ENCODE peak calls at places on chromosomes 7 and 10, in ten cellular contexts. G, B, N, W, Z, S, F, I, D and Q are unnamed samples.

GRCh38 chr7:150940446-150941102 is 37.5 kb downstream of the KCNH2 start:
- DNase-seq in G (no peak), B (no peak), N (no peak), W (no peak), Z (no peak), S (no peak), F (no peak), I (no peak), D (no peak), Q (no peak)

GRCh38 chr7:97149843-97150242 is 32.3 kb downstream of the SDHAF3 start:
- DNase-seq in G (no peak), B (no peak), N (no peak), W (peak; percentile 49), Z (no peak), S (no peak), F (no peak), I (no peak), D (no peak), Q (no peak)

GRCh38 chr7:116543664-116544063 is 18.8 kb downstream of the CAV1 start:
- DNase-seq in G (no peak), B (peak; percentile 50), N (no peak), W (peak; percentile 74), Z (no peak), S (no peak), F (no peak), I (no peak), D (no peak), Q (no peak)

GRCh38 chr10:6536102-6536501 is 44.0 kb downstream of the PRKCQ start:
- DNase-seq in G (no peak), B (no peak), N (no peak), W (no peak), Z (no peak), S (no peak), F (no peak), I (no peak), D (no peak), Q (no peak)

GRCh38 chr7:55113760-55114541 is 95.1 kb downstream of the EGFR start:
- DNase-seq in G (no peak), B (no peak), N (no peak), W (no peak), Z (no peak), S (no peak), F (no peak), I (no peak), D (no peak), Q (no peak)

GRCh38 chr7:351256-351655 is 61.3 kb downstream of the FOXL3 start:
- DNase-seq in G (no peak), B (no peak), N (no peak), W (no peak), Z (no peak), S (peak; percentile 38), F (peak; percentile 85), I (peak; percentile 42), D (no peak), Q (peak; percentile 70)

GRCh38 chr10:14812271-14812670 is 25.6 kb downstream of the CDNF start:
- DNase-seq in G (no peak), B (no peak), N (no peak), W (peak; percentile 15), Z (no peak), S (no peak), F (no peak), I (no peak), D (no peak), Q (no peak)

GRCh38 chr7:1523208-1523607 is 7.3 kb upstream of the MAFK start:
- DNase-seq in G (no peak), B (no peak), N (no peak), W (no peak), Z (no peak), S (no peak), F (no peak), I (no peak), D (no peak), Q (no peak)

GRCh38 chr7:82616059-82616723 is 172.6 kb upstream of the CACNA2D1 start:
- DNase-seq in G (no peak), B (no peak), N (no peak), W (no peak), Z (no peak), S (no peak), F (no peak), I (no peak), D (no peak), Q (no peak)

GRCh38 chr10:69846252-69847000 is 44.7 kb downstream of the COL13A1 start:
- DNase-seq in G (no peak), B (no peak), N (no peak), W (peak; percentile 27), Z (no peak), S (no peak), F (no peak), I (no peak), D (no peak), Q (no peak)

DNA sequence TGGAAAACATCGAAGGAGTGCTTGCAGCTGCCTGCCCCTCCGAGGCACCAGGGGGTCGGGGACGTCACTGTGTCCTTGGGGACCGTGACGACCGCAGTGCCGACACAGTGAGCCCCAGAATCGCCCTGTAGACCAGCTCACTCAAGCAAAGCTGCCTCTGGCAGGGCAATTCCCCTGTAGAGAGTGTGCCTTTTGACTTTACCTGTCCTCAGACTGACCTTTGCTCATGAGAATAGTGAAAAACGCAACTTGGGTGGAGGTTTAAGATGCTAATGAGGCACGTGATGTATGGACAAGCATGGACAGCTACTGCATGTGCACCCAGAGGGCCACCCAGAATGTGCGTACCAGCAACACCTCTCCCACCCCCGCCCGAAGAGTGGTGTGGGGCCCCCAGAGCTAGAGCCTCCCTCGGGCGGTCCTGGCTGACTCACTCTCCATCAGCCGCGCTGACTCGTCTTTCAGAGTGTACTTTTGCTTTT is 271.9 kb downstream of the ADARB2 start:
- DNase-seq in G (peak; percentile 76), B (no peak), N (no peak), W (no peak), Z (no peak), S (peak; percentile 37), F (no peak), I (no peak), D (no peak), Q (no peak)
- H3K4me3 ChIP-seq in G (no peak overlapping the region), B (no peak overlapping the region), N (no peak overlapping the region), W (no peak overlapping the region), Z (peak overlapping the region; percentile 0), S (no peak overlapping the region), F (no peak overlapping the region), I (no peak overlapping the region), D (no peak overlapping the region), Q (no peak overlapping the region)

GRCh38 chr7:34879871-34880270 is 157.4 kb downstream of the DPY19L1 start:
- DNase-seq in G (no peak), B (no peak), N (no peak), W (no peak), Z (no peak), S (no peak), F (no peak), I (no peak), D (no peak), Q (no peak)

DNA sequence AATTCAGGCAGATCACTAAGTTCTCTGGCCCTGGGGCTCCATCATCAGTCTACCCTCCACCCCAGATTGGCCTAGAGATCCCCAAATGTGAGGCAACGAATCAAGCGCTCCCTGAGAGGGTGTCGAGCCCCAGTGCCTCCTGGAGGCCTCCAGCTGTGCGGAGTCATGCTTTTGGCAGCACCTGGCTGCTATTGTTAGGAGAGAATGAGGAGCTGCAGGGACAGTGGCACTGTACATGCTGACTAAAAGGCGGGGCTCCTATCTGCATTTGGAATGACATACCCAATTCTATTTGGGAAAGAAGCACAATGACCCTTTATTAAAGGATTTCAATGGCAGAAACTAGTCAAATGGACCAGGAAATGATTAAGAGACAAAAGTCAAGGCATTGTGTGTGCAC is 161.8 kb downstream of the DPY19L1 start:
- DNase-seq in G (no peak), B (no peak), N (no peak), W (no peak), Z (no peak), S (no peak), F (no peak), I (no peak), D (no peak), Q (no peak)
- H3K27ac ChIP-seq in G (no peak overlapping the region), B (no peak overlapping the region), N (no peak overlapping the region), W (no peak overlapping the region), Z (no peak overlapping the region), S (no peak overlapping the region), F (no peak overlapping the region), I (no peak overlapping the region), D (no peak overlapping the region), Q (no peak overlapping the region)

GRCh38 chr10:61662794-61663259 is at the start of gene CABCOCO1:
- DNase-seq in G (peak; percentile 88), B (peak; percentile 91), N (peak; percentile 47), W (peak; percentile 32), Z (peak; percentile 67), S (no peak), F (peak; percentile 80), I (no peak), D (peak; percentile 33), Q (no peak)
- H3K36me3 ChIP-seq in G (no peaks in the 10 kb centered on the region), B (no peaks in the 10 kb centered on the region), N (no peaks in the 10 kb centered on the region), W (no peaks in the 10 kb centered on the region), Z (no peaks in the 10 kb centered on the region), S (no peaks in the 10 kb centered on the region), F (no peaks in the 10 kb centered on the region), I (no peaks in the 10 kb centered on the region), D (no peaks in the 10 kb centered on the region), Q (no peaks in the 10 kb centered on the region)

GRCh38 chr10:33270971-33271370 is 63.5 kb downstream of the NRP1 start:
- DNase-seq in G (no peak), B (no peak), N (no peak), W (no peak), Z (no peak), S (no peak), F (no peak), I (no peak), D (no peak), Q (no peak)

GRCh38 chr10:33276282-33276923 is 58.1 kb downstream of the NRP1 start:
- DNase-seq in G (no peak), B (peak; percentile 64), N (no peak), W (no peak), Z (no peak), S (no peak), F (no peak), I (no peak), D (no peak), Q (no peak)

GRCh38 chr10:33271969-33272583 is 62.4 kb downstream of the NRP1 start:
- DNase-seq in G (no peak), B (peak; percentile 86), N (no peak), W (no peak), Z (no peak), S (no peak), F (no peak), I (no peak), D (no peak), Q (no peak)

GRCh38 chr10:33274096-33274785 is 60.2 kb downstream of the NRP1 start:
- DNase-seq in G (no peak), B (peak; percentile 77), N (no peak), W (no peak), Z (no peak), S (no peak), F (no peak), I (no peak), D (no peak), Q (no peak)

DNA sequence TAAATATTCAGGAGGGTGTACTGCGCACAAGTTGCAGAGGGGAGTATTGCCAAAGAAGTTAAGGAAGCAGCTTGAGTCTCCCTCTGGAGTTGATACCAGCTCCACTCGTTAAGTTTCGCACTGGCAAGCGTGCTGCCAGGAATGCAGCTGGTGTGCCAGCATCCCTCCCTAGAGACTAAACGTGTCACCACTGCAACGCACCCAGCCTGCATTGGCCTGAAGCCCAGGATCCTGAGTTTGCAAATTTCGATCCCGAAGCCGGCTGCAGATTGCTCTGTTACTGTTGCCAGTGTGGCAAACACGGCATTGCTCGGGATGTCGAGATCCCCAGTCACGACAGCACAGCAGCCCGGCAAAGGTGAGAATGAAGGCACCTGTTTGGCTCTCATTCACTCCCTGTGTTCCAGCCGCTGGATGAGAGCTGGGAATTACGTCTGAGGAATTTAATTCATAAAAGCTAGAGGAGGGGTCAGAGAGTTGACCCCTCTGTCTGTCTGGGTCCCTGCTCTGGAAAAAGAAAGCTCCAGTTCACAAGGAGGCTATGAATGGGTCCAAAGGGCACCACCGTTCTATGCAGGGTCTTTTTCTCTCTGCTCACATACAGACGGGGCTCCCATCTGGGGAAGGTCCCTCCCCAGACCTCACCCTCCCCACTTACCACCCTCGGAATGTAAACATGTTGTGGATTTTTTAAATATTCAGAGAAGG is 61.0 kb downstream of the NRP1 start:
- DNase-seq in G (peak; percentile 42), B (peak; percentile 100), N (no peak), W (peak; percentile 96), Z (peak; percentile 83), S (no peak), F (no peak), I (no peak), D (peak; percentile 90), Q (no peak)
- H3K4me3 ChIP-seq in G (no peak overlapping the region), B (peak overlapping the region; percentile 47), N (peak overlapping the region; percentile 49), W (peak overlapping the region; percentile 29), Z (peak overlapping the region; percentile 27), S (no peak overlapping the region), F (no peak overlapping the region), I (no peak overlapping the region), D (peak overlapping the region; percentile 6), Q (no peak overlapping the region)